ENCODE peak calls at places on chromosomes 2 and 18, in four cellular contexts. J is HCT116, R is breast epithelium, F is endothelial cell of umbilical vein. W is an unnamed sample. For H3K4me1, the result is how much of the 10 kb centered on the place peaks cover.

GRCh38 chr18:44742741-44743311 is 62.1 kb downstream of the SETBP1 start:
- DNase-seq in J (no peak), R (no peak), F (no peak), W (no peak)

GRCh38 chr2:129849559-129850160 is 129.8 kb upstream of the RAB6C start:
- DNase-seq in J (peak), R (no peak), F (peak), W (no peak)

GRCh38 chr2:170031288-170031687 is 146.7 kb upstream of the MYO3B start:
- DNase-seq in J (no peak), R (no peak), F (no peak), W (no peak)

GRCh38 chr2:46508734-46509133 is 29.4 kb downstream of the TMEM247 start:
- DNase-seq in J (no peak), R (no peak), F (no peak), W (no peak)

GRCh38 chr2:110114801-110115200 is 821 bp downstream of the MALL start:
- DNase-seq in J (no peak), R (no peak), F (peak), W (no peak)

GRCh38 chr2:121689356-121689755 is 40.1 kb upstream of the CLASP1 start:
- DNase-seq in J (no peak), R (no peak), F (peak), W (peak)

GRCh38 chr2:179417436-179417949 is 152.9 kb upstream of the SESTD1 start:
- DNase-seq in J (no peak), R (no peak), F (no peak), W (no peak)

GRCh38 chr2:43110442-43110871 is 115.9 kb downstream of the ZFP36L2 start:
- DNase-seq in J (no peak), R (no peak), F (no peak), W (no peak)

GRCh38 chr2:6943971-6944370 is 26.8 kb downstream of the RNF144A start:
- DNase-seq in J (no peak), R (no peak), F (no peak), W (no peak)

GRCh38 chr2:162126145-162126926 is 25.7 kb downstream of the GCG start:
- DNase-seq in J (no peak), R (no peak), F (peak), W (no peak)

GRCh38 chr2:117958186-117958585 is 55.7 kb downstream of the CCDC93 start:
- DNase-seq in J (no peak), R (peak), F (peak), W (no peak)

GRCh38 chr2:109208951-109209335 is 79.9 kb downstream of the SH3RF3 start:
- DNase-seq in J (no peak), R (no peak), F (no peak), W (no peak)

GRCh38 chr2:229273384-229274338 is 2.6 kb upstream of the PID1 start:
- DNase-seq in J (peak), R (no peak), F (peak), W (peak)

GRCh38 chr2:30271300-30271699 is 40.0 kb downstream of the LBH start:
- DNase-seq in J (no peak), R (no peak), F (no peak), W (no peak)

GRCh38 chr2:231640229-231640628 is 47.6 kb downstream of the TEX44 start:
- DNase-seq in J (no peak), R (no peak), F (peak), W (no peak)

GRCh38 chr2:147714582-147714981 is 130.2 kb upstream of the ACVR2A start:
- DNase-seq in J (no peak), R (no peak), F (no peak), W (no peak)

GRCh38 chr2:201369762-201370161 is 12.6 kb upstream of the FLACC1 start:
- DNase-seq in J (no peak), R (no peak), F (no peak), W (no peak)
- H3K4me1 ChIP-seq in J (under half), R (under half), F (under half), W (under half)

GRCh38 chr18:23178201-23178600 is 42.9 kb downstream of the CABLES1 start:
- DNase-seq in J (no peak), R (no peak), F (no peak), W (no peak)
- TF ChIP-seq POLR2AphosphoS5 in J (no peak), R (no peak), F (no peak), W (no peak)

DNA sequence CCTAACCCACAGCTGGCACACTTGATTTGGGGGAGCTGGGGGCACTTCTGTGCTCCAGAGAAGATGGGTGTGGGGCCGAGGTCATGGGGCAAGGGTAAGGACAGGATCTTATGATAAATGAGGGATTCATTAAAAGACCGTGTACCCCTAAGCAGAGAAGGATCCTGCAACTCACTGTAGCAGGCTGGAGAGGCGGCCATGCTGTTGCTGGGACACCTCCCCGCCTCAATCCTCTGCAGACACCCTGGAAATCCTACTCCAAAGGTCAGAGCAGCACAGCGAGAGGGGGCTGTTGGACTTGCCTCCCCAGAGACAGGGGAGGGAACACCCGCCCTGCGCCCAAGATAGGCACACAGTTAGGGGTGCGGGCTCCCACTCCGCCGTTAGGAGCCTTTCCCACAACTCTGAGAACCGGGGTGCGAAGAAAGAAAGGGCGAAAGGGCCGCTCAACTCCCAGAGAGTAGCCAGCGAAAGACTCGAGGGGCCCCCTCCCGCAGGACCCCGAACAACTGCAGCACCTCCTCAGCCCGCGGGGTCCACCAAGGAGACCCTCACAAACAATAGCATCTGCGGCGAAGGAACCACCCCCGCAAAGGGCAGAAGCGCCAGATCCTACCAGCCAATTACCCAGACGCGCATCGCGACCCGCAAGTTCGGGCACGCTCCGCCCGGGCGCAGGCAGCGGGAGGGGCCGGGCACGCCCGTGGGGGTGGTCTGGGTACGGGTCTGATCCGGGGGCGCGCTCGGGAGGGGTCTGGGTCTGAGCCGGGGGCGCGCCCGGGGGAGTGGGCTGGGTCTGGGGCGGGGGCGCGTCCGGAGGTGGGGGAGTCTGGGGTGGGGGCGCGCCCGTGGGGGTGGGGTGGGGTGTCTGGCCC is 1.3 kb downstream of the PARD6G start:
- DNase-seq in J (no peak), R (peak), F (no peak), W (no peak)
- H3K27ac ChIP-seq in J (no peak), R (peak), F (no peak), W (no peak)

GRCh38 chr2:12719400-12720104 is 2.8 kb downstream of the TRIB2 start:
- DNase-seq in J (no peak), R (no peak), F (peak), W (no peak)
- H3K4me1 ChIP-seq in J (under half), R (under half), F (under half), W (half or more)

DNA sequence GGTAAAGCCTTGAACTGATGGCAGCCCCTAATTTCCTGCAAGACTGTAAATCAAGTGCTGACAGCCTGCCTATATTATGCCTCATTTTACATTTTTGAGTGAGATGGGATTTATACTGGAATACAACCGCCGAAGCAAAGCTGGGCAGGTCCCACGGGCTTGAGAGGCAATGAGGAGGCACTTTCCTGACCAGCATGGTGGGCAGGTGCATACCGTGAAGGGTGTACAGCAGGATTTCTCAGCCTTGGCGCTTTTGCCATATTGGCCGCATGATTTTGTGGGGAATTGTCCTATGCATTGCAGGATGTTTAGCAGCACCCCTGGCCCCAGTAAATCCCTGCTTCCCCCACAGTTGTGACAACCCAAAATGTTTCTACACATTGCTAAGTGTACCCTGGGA is 22.8 kb downstream of the CEP68 start:
- DNase-seq in J (no peak), R (no peak), F (no peak), W (no peak)
- TF ChIP-seq POLR2AphosphoS5 in J (no peak), R (no peak), F (no peak), W (no peak)